ENCODE peak calls at places on chromosomes 2 and 18, in ten cellular contexts. Y is adrenal gland; Z is tibial artery; W is psoas muscle; S is Karpas-422; Q is SJSA1; J is CD8-positive, alpha-beta T cell; K is MM.1S; X is lower lobe of right lung; U is heart left ventricle. C is an unnamed sample. For H3K4me1, the result is how much of the 10 kb centered on the place peaks cover.

GRCh38 chr18:57466745-57467144 is 31.6 kb downstream of the ONECUT2 start:
- DNase-seq in Y (no peak), Z (no peak), W (no peak), S (no peak), Q (no peak), J (no peak), K (peak), X (no peak), U (no peak), C (no peak)

GRCh38 chr18:48866856-48867255 is 83.9 kb downstream of the SMAD7 start:
- DNase-seq in Y (no peak), Z (no peak), W (no peak), S (no peak), Q (no peak), J (no peak), K (no peak), X (peak), U (peak), C (no peak)

GRCh38 chr2:70789304-70790078 is 952 bp downstream of the FIGLA start:
- DNase-seq in Y (peak), Z (peak), W (peak), S (peak), Q (no peak), J (peak), K (peak), X (peak), U (peak), C (peak)

GRCh38 chr2:43057742-43058706 is 168.4 kb downstream of the ZFP36L2 start:
- DNase-seq in Y (no peak), Z (peak), W (no peak), S (no peak), Q (no peak), J (no peak), K (no peak), X (no peak), U (no peak), C (no peak)

GRCh38 chr2:39948016-39948719 is 169.1 kb upstream of the THUMPD2 start:
- DNase-seq in Y (no peak), Z (no peak), W (no peak), S (no peak), Q (no peak), J (no peak), K (no peak), X (no peak), U (no peak), C (peak)

GRCh38 chr2:237414056-237414661 is at the start of gene COL6A3:
- DNase-seq in Y (no peak), Z (peak), W (peak), S (no peak), Q (peak), J (no peak), K (no peak), X (no peak), U (peak), C (no peak)

GRCh38 chr18:49031511-49032188 is 80.9 kb upstream of the SMAD7 start:
- DNase-seq in Y (no peak), Z (peak), W (peak), S (no peak), Q (peak), J (no peak), K (no peak), X (no peak), U (no peak), C (no peak)

GRCh38 chr2:28004086-28004485 is 113.6 kb downstream of the BABAM2 start:
- DNase-seq in Y (no peak), Z (no peak), W (no peak), S (no peak), Q (no peak), J (no peak), K (peak), X (no peak), U (no peak), C (peak)

GRCh38 chr2:207767461-207768167 is 2.1 kb downstream of the FZD5 start:
- DNase-seq in Y (peak), Z (peak), W (peak), S (no peak), Q (no peak), J (no peak), K (no peak), X (peak), U (peak), C (peak)

GRCh38 chr18:68316636-68317035 is 398.3 kb downstream of the TMX3 start:
- DNase-seq in Y (no peak), Z (no peak), W (no peak), S (no peak), Q (no peak), J (no peak), K (no peak), X (no peak), U (no peak), C (no peak)

GRCh38 chr2:118310016-118310877 is 222.0 kb downstream of the INSIG2 start:
- DNase-seq in Y (no peak), Z (no peak), W (peak), S (peak), Q (peak), J (peak), K (peak), X (peak), U (no peak), C (no peak)

GRCh38 chr2:17166506-17166905 is 351.7 kb downstream of the RAD51AP2 start:
- DNase-seq in Y (no peak), Z (no peak), W (no peak), S (peak), Q (no peak), J (no peak), K (no peak), X (no peak), U (no peak), C (no peak)

GRCh38 chr2:30505500-30506180 is 58.6 kb downstream of the LCLAT1 start:
- DNase-seq in Y (no peak), Z (no peak), W (no peak), S (no peak), Q (no peak), J (no peak), K (no peak), X (no peak), U (no peak), C (no peak)

GRCh38 chr2:232235716-232236115 is 142.8 kb upstream of the ALPP start:
- DNase-seq in Y (no peak), Z (no peak), W (no peak), S (no peak), Q (no peak), J (no peak), K (no peak), X (no peak), U (no peak), C (no peak)

GRCh38 chr18:3525870-3526420 is 76.0 kb downstream of the TGIF1 start:
- DNase-seq in Y (no peak), Z (no peak), W (no peak), S (peak), Q (no peak), J (peak), K (peak), X (no peak), U (no peak), C (no peak)

GRCh38 chr18:12359515-12359927 is 17.5 kb downstream of the AFG3L2 start:
- DNase-seq in Y (no peak), Z (no peak), W (no peak), S (no peak), Q (no peak), J (no peak), K (no peak), X (no peak), U (no peak), C (no peak)

GRCh38 chr2:229910832-229911412 is 10.9 kb downstream of the TRIP12 start:
- DNase-seq in Y (no peak), Z (no peak), W (no peak), S (peak), Q (no peak), J (no peak), K (peak), X (no peak), U (no peak), C (peak)

GRCh38 chr2:17918789-17919188 is 40.3 kb downstream of the KCNS3 start:
- DNase-seq in Y (no peak), Z (no peak), W (no peak), S (peak), Q (no peak), J (no peak), K (no peak), X (no peak), U (no peak), C (peak)

GRCh38 chr2:240508832-240509545 is 48.8 kb downstream of the ANKMY1 start:
- DNase-seq in Y (no peak), Z (no peak), W (no peak), S (no peak), Q (peak), J (no peak), K (no peak), X (no peak), U (no peak), C (no peak)

GRCh38 chr2:240759454-240759853 is 60.6 kb downstream of the KIF1A start:
- DNase-seq in Y (no peak), Z (no peak), W (no peak), S (peak), Q (no peak), J (no peak), K (no peak), X (no peak), U (no peak), C (no peak)

GRCh38 chr18:30987479-30988241 is 54.9 kb downstream of the DSC3 start:
- DNase-seq in Y (no peak), Z (no peak), W (no peak), S (no peak), Q (no peak), J (no peak), K (peak), X (peak), U (no peak), C (peak)

GRCh38 chr18:57980573-57981348 is 63.3 kb upstream of the NEDD4L start:
- DNase-seq in Y (no peak), Z (no peak), W (no peak), S (no peak), Q (no peak), J (no peak), K (peak), X (no peak), U (no peak), C (no peak)

GRCh38 chr2:66189598-66189997 is 245.3 kb upstream of the MEIS1 start:
- DNase-seq in Y (peak), Z (no peak), W (no peak), S (no peak), Q (no peak), J (no peak), K (no peak), X (no peak), U (no peak), C (no peak)

GRCh38 chr18:79937103-79937860 is 14.2 kb downstream of the SLC66A2 start:
- DNase-seq in Y (no peak), Z (peak), W (no peak), S (no peak), Q (peak), J (no peak), K (no peak), X (peak), U (no peak), C (no peak)

DNA sequence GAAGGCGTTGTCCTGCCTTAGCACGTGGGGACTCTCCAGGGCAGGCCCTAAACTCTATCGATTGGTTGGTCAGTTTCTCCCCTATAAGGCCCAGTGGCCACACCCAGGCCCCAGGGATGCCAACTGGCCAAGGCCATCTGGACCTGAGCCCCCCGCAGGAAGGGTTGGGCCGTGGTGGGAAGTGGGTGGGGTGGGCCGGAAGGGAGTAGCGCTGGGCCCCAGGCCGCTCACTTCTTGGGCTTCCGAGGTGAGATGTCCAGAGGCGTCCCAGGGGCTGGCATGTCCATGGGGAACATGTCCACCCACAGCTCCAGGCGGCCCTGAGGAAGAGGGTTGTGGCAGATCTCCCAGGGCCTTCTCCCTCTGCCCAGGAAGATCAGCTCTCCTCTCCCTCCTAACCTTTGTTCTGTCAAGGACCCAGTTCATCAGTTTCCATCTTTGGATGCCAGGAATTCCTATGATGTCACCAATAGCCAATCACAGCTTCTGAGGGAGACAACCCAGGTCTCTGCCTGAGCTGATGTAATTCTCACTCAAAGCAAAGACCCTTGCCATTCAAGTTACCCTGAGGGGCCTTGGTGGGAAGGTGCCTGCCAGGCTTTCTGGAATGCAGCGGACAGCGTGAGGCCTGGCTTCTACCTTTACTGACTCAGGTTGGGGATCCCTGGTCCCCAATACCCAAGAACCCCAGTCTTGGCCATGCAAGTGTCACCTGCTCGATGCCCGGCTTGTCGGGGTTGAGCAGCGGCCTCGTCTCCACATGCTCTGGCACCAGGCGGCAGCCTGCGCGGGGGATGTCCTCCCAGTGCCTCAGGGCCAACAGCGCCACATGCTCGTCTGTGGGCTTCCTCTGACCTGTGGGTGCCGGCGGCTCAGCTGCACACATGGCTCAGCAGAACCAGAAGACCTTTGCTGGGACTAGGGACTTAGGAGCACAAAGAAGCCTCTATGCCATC is 14.4 kb downstream of the OTOF start:
- DNase-seq in Y (no peak), Z (peak), W (peak), S (no peak), Q (no peak), J (no peak), K (no peak), X (peak), U (no peak), C (no peak)
- H3K4me3 ChIP-seq in Y (no peak), Z (no peak), W (no peak), S (no peak), Q (no peak), J (no peak), K (no peak), X (no peak), U (no peak), C (no peak)

GRCh38 chr2:219499555-219499954 is 864 bp downstream of the GMPPA start:
- DNase-seq in Y (no peak), Z (no peak), W (no peak), S (no peak), Q (no peak), J (no peak), K (no peak), X (no peak), U (no peak), C (no peak)

GRCh38 chr2:219497495-219498279 is 1.0 kb upstream of the GMPPA start:
- DNase-seq in Y (peak), Z (peak), W (peak), S (no peak), Q (peak), J (no peak), K (no peak), X (peak), U (peak), C (peak)

GRCh38 chr2:219496781-219497494 is 1.8 kb upstream of the GMPPA start:
- DNase-seq in Y (no peak), Z (peak), W (peak), S (no peak), Q (no peak), J (no peak), K (no peak), X (no peak), U (no peak), C (no peak)

GRCh38 chr2:219499058-219499307 is 292 bp downstream of the GMPPA start:
- DNase-seq in Y (no peak), Z (no peak), W (no peak), S (no peak), Q (no peak), J (no peak), K (no peak), X (no peak), U (no peak), C (no peak)

GRCh38 chr2:219498280-219499057 is at the start of gene GMPPA:
- DNase-seq in Y (peak), Z (peak), W (peak), S (peak), Q (peak), J (peak), K (peak), X (peak), U (peak), C (peak)
- H3K4me1 ChIP-seq in Y (under half), Z (under half), W (under half), S (under half), Q (under half), J (under half), K (under half), X (under half), U (under half), C (under half)

GRCh38 chr2:13005048-13005447 is 288.3 kb downstream of the TRIB2 start:
- DNase-seq in Y (no peak), Z (no peak), W (no peak), S (no peak), Q (no peak), J (no peak), K (no peak), X (no peak), U (no peak), C (no peak)

GRCh38 chr2:13009027-13009426 is 292.3 kb downstream of the TRIB2 start:
- DNase-seq in Y (no peak), Z (no peak), W (no peak), S (no peak), Q (no peak), J (no peak), K (no peak), X (no peak), U (no peak), C (no peak)

GRCh38 chr2:13005761-13006336 is 289.1 kb downstream of the TRIB2 start:
- DNase-seq in Y (no peak), Z (no peak), W (no peak), S (no peak), Q (no peak), J (no peak), K (no peak), X (no peak), U (peak), C (no peak)

GRCh38 chr2:13006407-13006806 is 289.7 kb downstream of the TRIB2 start:
- DNase-seq in Y (no peak), Z (no peak), W (no peak), S (no peak), Q (no peak), J (no peak), K (no peak), X (no peak), U (no peak), C (no peak)

GRCh38 chr2:13006829-13007715 is 290.3 kb downstream of the TRIB2 start:
- DNase-seq in Y (peak), Z (peak), W (no peak), S (peak), Q (peak), J (peak), K (peak), X (no peak), U (peak), C (peak)
- H3K4me3 ChIP-seq in Y (peak), Z (no peak), W (no peak), S (no peak), Q (no peak), J (no peak), K (no peak), X (no peak), U (peak), C (peak)

GRCh38 chr2:33620-34019 is 12.7 kb downstream of the FAM110C start:
- DNase-seq in Y (no peak), Z (no peak), W (no peak), S (no peak), Q (no peak), J (peak), K (peak), X (no peak), U (no peak), C (peak)
- H3K4me1 ChIP-seq in Y (under half), Z (under half), W (under half), S (under half), Q (under half), J (under half), K (under half), X (under half), U (under half), C (under half)

GRCh38 chr2:199459286-199460100 is 1.8 kb upstream of the SATB2 start:
- DNase-seq in Y (peak), Z (peak), W (peak), S (peak), Q (peak), J (peak), K (peak), X (peak), U (peak), C (peak)

GRCh38 chr2:199460101-199460671 is 2.4 kb upstream of the SATB2 start:
- DNase-seq in Y (no peak), Z (no peak), W (no peak), S (peak), Q (no peak), J (no peak), K (no peak), X (no peak), U (no peak), C (peak)

GRCh38 chr2:199462167-199462976 is 4.6 kb upstream of the SATB2 start:
- DNase-seq in Y (no peak), Z (no peak), W (no peak), S (no peak), Q (no peak), J (no peak), K (no peak), X (no peak), U (no peak), C (no peak)

GRCh38 chr2:199461455-199462166 is 3.9 kb upstream of the SATB2 start:
- DNase-seq in Y (no peak), Z (no peak), W (no peak), S (no peak), Q (no peak), J (no peak), K (no peak), X (no peak), U (no peak), C (no peak)

GRCh38 chr2:199460808-199461454 is 3.2 kb upstream of the SATB2 start:
- DNase-seq in Y (no peak), Z (no peak), W (no peak), S (no peak), Q (no peak), J (no peak), K (no peak), X (no peak), U (no peak), C (no peak)
- H3K4me3 ChIP-seq in Y (no peak), Z (no peak), W (peak), S (no peak), Q (peak), J (no peak), K (no peak), X (no peak), U (no peak), C (peak)

GRCh38 chr2:85705680-85706039 is 11.5 kb downstream of the GNLY start:
- DNase-seq in Y (peak), Z (peak), W (peak), S (no peak), Q (no peak), J (no peak), K (no peak), X (peak), U (peak), C (peak)
- H3K4me1 ChIP-seq in Y (under half), Z (under half), W (half or more), S (under half), Q (under half), J (under half), K (half or more), X (half or more), U (under half), C (under half)